ENCODE peak calls at places on chromosomes 16 and 17, in nine cellular contexts. I, E, O, T, S, V, N, R and D are unnamed samples.
A peak's percentile ranks its signal among the peaks of the same experiment; 100 is the strongest.

GRCh38 chr17:80213651-80213975 is 6.5 kb downstream of the SGSH start:
- DNase-seq in O (no peak), S (no peak), V (no peak), T (no peak), N (no peak), R (no peak), E (no peak), I (no peak), D (no peak)

GRCh38 chr17:79840204-79840988 is 1.2 kb upstream of the CBX4 start:
- DNase-seq in O (no peak), S (peak; percentile 69), T (no peak), R (peak; percentile 74), V (no peak), N (peak; percentile 41), I (peak; percentile 75), E (no peak), D (peak; percentile 88)

GRCh38 chr16:3508736-3509135 is 7.9 kb downstream of the CLUAP1 start:
- DNase-seq in S (no peak), I (no peak), N (no peak), T (no peak), R (no peak), V (no peak), E (no peak), O (no peak), D (no peak)

GRCh38 chr16:58464047-58464915 is 35.7 kb upstream of the NDRG4 start:
- DNase-seq in O (peak; percentile 69), I (no peak), V (no peak), T (peak; percentile 51), S (no peak), R (peak; percentile 22), N (no peak), E (no peak), D (peak; percentile 32)

GRCh38 chr17:55898195-55898594 is 147.3 kb downstream of the PCTP start:
- DNase-seq in V (no peak), E (no peak), S (no peak), I (no peak), O (no peak), R (peak; percentile 5), N (no peak), T (no peak), D (no peak)

GRCh38 chr16:62213763-62214162 is 177.5 kb upstream of the CDH8 start:
- DNase-seq in T (no peak), S (no peak), I (no peak), N (no peak), V (no peak), E (no peak), R (no peak), O (no peak), D (no peak)

GRCh38 chr17:79617740-79618382 is 7.0 kb upstream of the RBFOX3 start:
- DNase-seq in N (no peak), O (no peak), T (no peak), S (no peak), V (no peak), I (no peak), E (no peak), R (no peak), D (no peak)

GRCh38 chr16:85253127-85253941 is 141.1 kb upstream of the CIBAR2 start:
- DNase-seq in T (peak; percentile 83), O (peak; percentile 83), E (no peak), I (peak; percentile 65), S (peak; percentile 26), R (peak; percentile 49), N (peak; percentile 42), V (peak; percentile 20), D (peak; percentile 72)

GRCh38 chr17:4206945-4207344 is 56.8 kb downstream of the ANKFY1 start:
- DNase-seq in N (no peak), O (no peak), T (no peak), I (no peak), V (no peak), S (no peak), R (no peak), E (no peak), D (no peak)

GRCh38 chr16:31064882-31065461 is 9.1 kb downstream of the ZNF668 start:
- DNase-seq in T (no peak), O (no peak), S (peak; percentile 97), R (peak; percentile 99), I (no peak), N (no peak), E (peak; percentile 64), V (no peak), D (peak; percentile 96)

GRCh38 chr17:83193336-83194188 is 114.2 kb downstream of the METRNL start:
- DNase-seq in T (no peak), I (no peak), O (no peak), V (no peak), R (peak; percentile 52), N (no peak), S (no peak), E (no peak), D (no peak)

GRCh38 chr17:7972131-7972785 is 30.2 kb upstream of the GUCY2D start:
- DNase-seq in I (no peak), T (no peak), O (no peak), V (no peak), S (peak; percentile 23), R (peak; percentile 52), N (no peak), E (no peak), D (peak; percentile 51)

GRCh38 chr16:4624827-4625616 is 396 bp downstream of the MGRN1 start:
- DNase-seq in V (no peak), O (no peak), T (peak; percentile 60), I (peak; percentile 68), E (no peak), S (peak; percentile 66), N (peak; percentile 70), R (peak; percentile 90), D (peak; percentile 89)

GRCh38 chr17:79500738-79501533 is 109.9 kb downstream of the RBFOX3 start:
- DNase-seq in T (no peak), N (no peak), E (no peak), O (no peak), R (no peak), I (no peak), V (no peak), S (no peak), D (no peak)

GRCh38 chr16:21194771-21195301 is 16.5 kb downstream of the ZP2 start:
- DNase-seq in S (peak; percentile 26), E (no peak), R (peak; percentile 53), O (no peak), T (no peak), I (no peak), V (no peak), N (no peak), D (peak; percentile 19)

GRCh38 chr16:48592839-48593429 is 17.0 kb downstream of the N4BP1 start:
- DNase-seq in R (no peak), N (peak; percentile 26), E (no peak), I (no peak), O (no peak), V (no peak), T (no peak), S (no peak), D (no peak)

GRCh38 chr16:88759245-88759975 is 25.6 kb downstream of the PIEZO1 start:
- DNase-seq in V (no peak), R (no peak), O (no peak), S (no peak), T (no peak), E (no peak), I (peak; percentile 85), N (peak; percentile 78), D (no peak)

GRCh38 chr16:47503936-47504335 is 42.8 kb downstream of the PHKB start:
- DNase-seq in R (peak; percentile 43), S (no peak), E (no peak), I (no peak), T (no peak), O (no peak), N (no peak), V (no peak), D (no peak)

GRCh38 chr17:32970281-32970680 is 21.4 kb upstream of the SPACA3 start:
- DNase-seq in E (no peak), S (peak; percentile 16), V (no peak), O (no peak), N (no peak), T (no peak), R (peak; percentile 23), I (no peak), D (no peak)

GRCh38 chr16:88936008-88936912 is 40.7 kb downstream of the CBFA2T3 start:
- DNase-seq in E (no peak), T (peak; percentile 62), R (peak; percentile 16), O (no peak), V (no peak), I (no peak), N (no peak), S (no peak), D (no peak)